ENCODE peak calls at places on chromosomes 1 and 21, in eight cellular contexts. A is GM23338; L is uterus; S is M059J; H is NK-92 treated with Interleukin-12 subunit alpha and Interleukin-12 subunit beta, amount 100 ng/mL, for 24 hours; T is GM23248; O is hypothalamus; Q is EH. M is an unnamed sample.

GRCh38 chr1:42690477-42691156 is 8.4 kb downstream of the YBX1 start:
- DNase-seq in Q (peak; percentile 9), A (no peak), O (no peak), S (peak; percentile 9), H (no peak), T (peak; percentile 36), L (no peak), M (peak; percentile 29)

GRCh38 chr1:94411217-94411616 is 7.0 kb upstream of the ABCD3 start:
- DNase-seq in O (no peak), H (no peak), S (no peak), L (no peak), A (no peak), T (peak; percentile 16), Q (peak; percentile 16), M (peak; percentile 75)

GRCh38 chr1:79124756-79125155 is 118.2 kb upstream of the ADGRL4 start:
- DNase-seq in L (no peak), A (no peak), T (peak; percentile 19), S (peak; percentile 54), O (no peak), H (no peak), Q (no peak), M (peak; percentile 64)

GRCh38 chr1:67213164-67213563 is 46.9 kb downstream of the IL23R start:
- DNase-seq in A (peak; percentile 84), Q (peak; percentile 21), S (peak; percentile 46), O (no peak), H (no peak), T (peak; percentile 65), L (no peak), M (peak; percentile 37)

GRCh38 chr21:45466330-45467220 is 61.6 kb downstream of the COL18A1 start:
- DNase-seq in T (no peak), A (no peak), S (no peak), L (no peak), H (no peak), Q (no peak), O (no peak), M (no peak)

GRCh38 chr1:53111073-53111556 is 31.3 kb downstream of the SLC1A7 start:
- DNase-seq in S (no peak), L (no peak), O (no peak), Q (peak; percentile 93), T (peak; percentile 63), A (no peak), H (no peak), M (no peak)

GRCh38 chr1:165592945-165593823 is 37.9 kb upstream of the MGST3 start:
- DNase-seq in Q (peak; percentile 75), L (peak; percentile 78), H (peak; percentile 17), T (peak; percentile 68), S (peak; percentile 66), O (peak; percentile 13), A (peak; percentile 82), M (peak; percentile 72)

GRCh38 chr1:227362039-227362438 is 43.7 kb upstream of the CDC42BPA start:
- DNase-seq in S (no peak), Q (peak; percentile 37), H (no peak), T (peak; percentile 11), A (no peak), O (no peak), L (no peak), M (no peak)

GRCh38 chr1:46005594-46005993 is 126.8 kb downstream of the PIK3R3 start:
- DNase-seq in H (no peak), A (no peak), O (no peak), L (no peak), Q (no peak), T (no peak), S (no peak), M (no peak)

GRCh38 chr1:220887868-220888664 is 8.8 kb downstream of the HLX start:
- DNase-seq in A (peak; percentile 50), H (no peak), T (peak; percentile 69), O (no peak), L (no peak), Q (peak; percentile 28), S (peak; percentile 28), M (no peak)

GRCh38 chr1:227780101-227781044 is 35.1 kb upstream of the PRSS38 start:
- DNase-seq in L (no peak), H (no peak), T (no peak), A (no peak), O (no peak), S (no peak), Q (no peak), M (no peak)

GRCh38 chr1:53107570-53108322 is 34.7 kb downstream of the SLC1A7 start:
- DNase-seq in L (no peak), Q (peak; percentile 100), T (peak; percentile 96), H (no peak), S (peak; percentile 97), O (no peak), A (no peak), M (peak; percentile 35)

GRCh38 chr1:28509705-28510349 is 4.0 kb downstream of the RCC1 start:
- DNase-seq in S (no peak), T (peak; percentile 38), O (no peak), L (no peak), Q (peak; percentile 37), A (no peak), H (no peak), M (peak; percentile 29)

GRCh38 chr1:119097380-119097779 is 43.1 kb downstream of the WARS2 start:
- DNase-seq in H (no peak), L (no peak), T (peak; percentile 51), O (no peak), Q (peak; percentile 21), A (no peak), S (peak; percentile 37), M (peak; percentile 23)

GRCh38 chr1:238954865-238955264 is 431.5 kb upstream of the CHRM3 start:
- DNase-seq in T (no peak), Q (no peak), H (no peak), S (no peak), A (no peak), O (no peak), L (no peak), M (peak; percentile 22)

GRCh38 chr1:29259802-29260441 is 23.6 kb downstream of the PTPRU start:
- DNase-seq in A (peak; percentile 84), T (peak; percentile 73), H (no peak), O (no peak), S (peak; percentile 40), Q (peak; percentile 66), L (peak; percentile 43), M (no peak)

GRCh38 chr1:243718893-243719292 is 131.2 kb downstream of the AKT3 start:
- DNase-seq in Q (peak; percentile 91), H (no peak), A (no peak), L (no peak), T (peak; percentile 66), O (no peak), S (peak; percentile 74), M (peak; percentile 50)

GRCh38 chr21:20971296-20971921 is 26.8 kb upstream of the NCAM2 start:
- DNase-seq in O (no peak), Q (peak; percentile 11), T (peak; percentile 76), S (peak; percentile 37), H (no peak), A (peak; percentile 84), L (no peak), M (peak; percentile 38)

GRCh38 chr1:113283914-113284313 is 106.4 kb upstream of the MAGI3 start:
- DNase-seq in O (no peak), Q (no peak), A (no peak), S (no peak), T (no peak), H (no peak), L (no peak), M (no peak)

GRCh38 chr21:35563885-35564451 is 496.4 kb downstream of the SETD4 start:
- DNase-seq in A (no peak), O (no peak), L (peak; percentile 15), S (peak; percentile 96), Q (peak; percentile 100), T (peak; percentile 94), H (no peak), M (no peak)

GRCh38 chr1:40650075-40650474 is 15.4 kb downstream of the RIMS3 start:
- DNase-seq in H (no peak), S (no peak), Q (no peak), T (no peak), L (no peak), A (peak; percentile 79), O (no peak), M (peak; percentile 38)

GRCh38 chr1:24963099-24963872 is 33.2 kb upstream of the RUNX3 start:
- DNase-seq in T (no peak), O (no peak), A (no peak), H (peak; percentile 65), S (no peak), Q (no peak), L (no peak), M (no peak)

GRCh38 chr1:210792703-210793102 is 341.2 kb downstream of the KCNH1 start:
- DNase-seq in L (no peak), O (no peak), S (peak; percentile 90), T (peak; percentile 71), Q (peak; percentile 82), A (no peak), H (no peak), M (peak; percentile 80)

GRCh38 chr1:110336300-110337039 is 2.7 kb upstream of the RBM15 start:
- DNase-seq in Q (peak; percentile 73), O (no peak), L (no peak), S (peak; percentile 91), T (peak; percentile 32), H (no peak), A (no peak), M (no peak)

GRCh38 chr1:111948209-111949131 is 41.0 kb downstream of the KCND3 start:
- DNase-seq in A (no peak), S (peak; percentile 42), T (peak; percentile 66), Q (peak; percentile 15), H (no peak), O (no peak), L (peak; percentile 59), M (peak; percentile 86)

GRCh38 chr1:109198043-109198695 is 15.5 kb upstream of the SARS1 start:
- DNase-seq in L (peak; percentile 65), A (no peak), T (peak; percentile 92), S (peak; percentile 90), O (no peak), H (no peak), Q (peak; percentile 91), M (peak; percentile 98)

GRCh38 chr1:32676945-32677344 is 25.6 kb downstream of the SYNC start:
- DNase-seq in A (no peak), T (no peak), Q (no peak), O (no peak), H (no peak), S (no peak), L (no peak), M (no peak)

GRCh38 chr1:1116701-1117468 is 996 bp upstream of the C1orf159 start:
- DNase-seq in H (no peak), A (peak; percentile 50), T (peak; percentile 65), S (peak; percentile 24), Q (peak; percentile 27), O (no peak), L (no peak), M (no peak)

M was measured in bronchial epithelial cell.